ENCODE peak calls at places on chromosome 3, in five cellular contexts. One of them, this sample, is unnamed.

GRCh38 chr3:32226875-32227500 is 11.5 kb upstream of the CMTM8 start:
- DNase-seq in mammary epithelial cell: peak; percentile 66
- DNase-seq in CD4-positive, alpha-beta memory T cell: no peak
- DNase-seq in tibial artery: no peak
- DNase-seq in RWPE2: no peak
- DNase-seq in this sample: no peak

GRCh38 chr3:41716391-41716910 is 245.5 kb downstream of the ULK4 start:
- DNase-seq in mammary epithelial cell: no peak
- DNase-seq in CD4-positive, alpha-beta memory T cell: no peak
- DNase-seq in tibial artery: no peak
- DNase-seq in RWPE2: no peak
- DNase-seq in this sample: peak; percentile 14

GRCh38 chr3:59607628-59608027 is 557.8 kb upstream of the CFAP20DC start:
- DNase-seq in mammary epithelial cell: no peak
- DNase-seq in CD4-positive, alpha-beta memory T cell: no peak
- DNase-seq in tibial artery: no peak
- DNase-seq in RWPE2: no peak
- DNase-seq in this sample: peak; percentile 57

GRCh38 chr3:124360140-124360539 is 368.2 kb upstream of the ROPN1 start:
- DNase-seq in mammary epithelial cell: no peak
- DNase-seq in CD4-positive, alpha-beta memory T cell: no peak
- DNase-seq in tibial artery: no peak
- DNase-seq in RWPE2: no peak
- DNase-seq in this sample: no peak

GRCh38 chr3:47318921-47319320 is 36.2 kb downstream of the KLHL18 start:
- DNase-seq in mammary epithelial cell: no peak
- DNase-seq in CD4-positive, alpha-beta memory T cell: no peak
- DNase-seq in tibial artery: no peak
- DNase-seq in RWPE2: no peak
- DNase-seq in this sample: no peak

GRCh38 chr3:129627350-129628168 is 21.1 kb upstream of the PLXND1 start:
- DNase-seq in mammary epithelial cell: peak; percentile 73
- DNase-seq in CD4-positive, alpha-beta memory T cell: peak; percentile 73
- DNase-seq in tibial artery: peak; percentile 90
- DNase-seq in RWPE2: peak; percentile 67
- DNase-seq in this sample: peak; percentile 65

GRCh38 chr3:16301490-16301889 is 36.5 kb downstream of the OXNAD1 start:
- DNase-seq in mammary epithelial cell: no peak
- DNase-seq in CD4-positive, alpha-beta memory T cell: no peak
- DNase-seq in tibial artery: no peak
- DNase-seq in RWPE2: no peak
- DNase-seq in this sample: no peak

GRCh38 chr3:143811602-143812001 is 36.7 kb downstream of the SLC9A9 start:
- DNase-seq in mammary epithelial cell: no peak
- DNase-seq in CD4-positive, alpha-beta memory T cell: no peak
- DNase-seq in tibial artery: peak; percentile 79
- DNase-seq in RWPE2: no peak
- DNase-seq in this sample: no peak

GRCh38 chr3:135271562-135272290 is 476.7 kb downstream of the EPHB1 start:
- DNase-seq in mammary epithelial cell: no peak
- DNase-seq in CD4-positive, alpha-beta memory T cell: no peak
- DNase-seq in tibial artery: no peak
- DNase-seq in RWPE2: no peak
- DNase-seq in this sample: peak; percentile 99

GRCh38 chr3:115659253-115659652 is 35.9 kb downstream of the GAP43 start:
- DNase-seq in mammary epithelial cell: no peak
- DNase-seq in CD4-positive, alpha-beta memory T cell: no peak
- DNase-seq in tibial artery: no peak
- DNase-seq in RWPE2: no peak
- DNase-seq in this sample: no peak

GRCh38 chr3:130725746-130726145 is 20.9 kb downstream of the PIK3R4 start:
- DNase-seq in mammary epithelial cell: no peak
- DNase-seq in CD4-positive, alpha-beta memory T cell: no peak
- DNase-seq in tibial artery: no peak
- DNase-seq in RWPE2: no peak
- DNase-seq in this sample: no peak

GRCh38 chr3:32780735-32781210 is 37.0 kb upstream of the TRIM71 start:
- DNase-seq in mammary epithelial cell: no peak
- DNase-seq in CD4-positive, alpha-beta memory T cell: no peak
- DNase-seq in tibial artery: no peak
- DNase-seq in RWPE2: no peak
- DNase-seq in this sample: peak; percentile 6

This sample was measured in NCI-H2081.